ENCODE peak calls at places on chromosome 3, in five cellular contexts. U is hippocampal formation; S is fibroblast of the aortic adventitia; J is stimulated activated naive CD8-positive, alpha-beta T cell treated with anti-CD3 and anti-CD28 coated beads, Interleukin-15, amount 100 ng/mL, for 72 hours; V is stromal cell of bone marrow. G is an unnamed sample.
A peak's percentile ranks its signal among the peaks of the same experiment; 100 is the strongest.

GRCh38 chr3:38029400-38030125 is at the start of gene PLCD1:
- DNase-seq in U (peak; percentile 29), S (peak; percentile 71), J (no peak), V (peak; percentile 63), G (no peak)

GRCh38 chr3:152357587-152357986 is 88.9 kb downstream of the MBNL1 start:
- DNase-seq in U (no peak), S (no peak), J (no peak), V (no peak), G (no peak)

GRCh38 chr3:97960561-97961275 is 11.5 kb downstream of the RIOX2 start:
- DNase-seq in U (no peak), S (peak; percentile 43), J (no peak), V (no peak), G (no peak)

GRCh38 chr3:64484289-64484992 is 203.4 kb downstream of the ADAMTS9 start:
- DNase-seq in U (peak; percentile 79), S (peak; percentile 87), J (peak; percentile 60), V (peak; percentile 49), G (peak; percentile 69)

GRCh38 chr3:72748659-72749058 is 99.6 kb downstream of the SHQ1 start:
- DNase-seq in U (no peak), S (no peak), J (no peak), V (no peak), G (no peak)

GRCh38 chr3:64254443-64254842 is 29.2 kb upstream of the PRICKLE2 start:
- DNase-seq in U (no peak), S (no peak), J (no peak), V (no peak), G (no peak)

GRCh38 chr3:3127432-3128010 is 781 bp downstream of the TRNT1 start:
- DNase-seq in U (no peak), S (peak; percentile 11), J (peak; percentile 18), V (no peak), G (no peak)

GRCh38 chr3:142886021-142886420 is 2.9 kb downstream of the PCOLCE2 start:
- DNase-seq in U (no peak), S (no peak), J (no peak), V (no peak), G (no peak)

GRCh38 chr3:127425505-127426443 is 137.9 kb upstream of the PRR20G start:
- DNase-seq in U (no peak), S (no peak), J (no peak), V (no peak), G (no peak)

GRCh38 chr3:94101860-94102259 is 39.0 kb downstream of the NSUN3 start:
- DNase-seq in U (no peak), S (peak; percentile 29), J (no peak), V (no peak), G (no peak)

GRCh38 chr3:136818851-136819783 is at the start of gene SLC35G2:
- DNase-seq in U (no peak), S (peak; percentile 83), J (peak; percentile 54), V (peak; percentile 83), G (peak; percentile 9)

GRCh38 chr3:192899540-192899982 is 18.1 kb downstream of the MB21D2 start:
- DNase-seq in U (no peak), S (peak; percentile 78), J (no peak), V (no peak), G (no peak)

G was measured in stimulated activated naive B cell treated with anti-CD40 and anti-IgM and Interleukin-4, amounts not matched to agents 10 μg/mL and 1 μg/mL and 100 μg/mL, for 72 hours.